ENCODE peak calls at places on chromosome 4, in seven cellular contexts. U is IMR-90, F is H1, T is H9, E is neuronal stem cell, L is mesenchymal stem cell, O is trophoblast cell. I is an unnamed sample.

GRCh38 chr4:154491341-154491679 is 289 bp downstream of the DCHS2 start:
- DNase-seq in U (peak; percentile 5), F (no peak), T (no peak), E (no peak), L (peak; percentile 44), O (no peak), I (peak; percentile 72)

GRCh38 chr4:108693819-108694218 is 43.4 kb downstream of the OSTC start:
- DNase-seq in U (peak; percentile 25), F (no peak), T (no peak), E (no peak), L (peak; percentile 22), O (peak; percentile 7), I (no peak)

GRCh38 chr4:88940506-88940905 is 116.5 kb downstream of the FAM13A start:
- DNase-seq in U (no peak), F (no peak), T (no peak), E (no peak), L (no peak), O (no peak), I (no peak)

GRCh38 chr4:99943904-99944437 is 2.4 kb downstream of the DNAJB14 start:
- DNase-seq in U (no peak), F (no peak), T (no peak), E (no peak), L (no peak), O (no peak), I (no peak)

GRCh38 chr4:14837860-14838259 is 164.4 kb upstream of the CPEB2 start:
- DNase-seq in U (no peak), F (no peak), T (peak; percentile 31), E (no peak), L (peak; percentile 3), O (no peak), I (peak; percentile 57)

GRCh38 chr4:112973897-112974296 is 75.6 kb upstream of the ANK2 start:
- DNase-seq in U (no peak), F (no peak), T (no peak), E (no peak), L (no peak), O (no peak), I (no peak)

GRCh38 chr4:832536-832935 is 6.6 kb upstream of the CPLX1 start:
- DNase-seq in U (no peak), F (no peak), T (no peak), E (no peak), L (no peak), O (no peak), I (no peak)

GRCh38 chr4:35695401-35695800 is 548.9 kb downstream of the ARAP2 start:
- DNase-seq in U (no peak), F (no peak), T (no peak), E (no peak), L (no peak), O (no peak), I (no peak)

GRCh38 chr4:90357117-90357710 is 230.0 kb downstream of the CCSER1 start:
- DNase-seq in U (peak; percentile 77), F (no peak), T (no peak), E (peak; percentile 42), L (peak; percentile 64), O (no peak), I (peak; percentile 69)

GRCh38 chr4:99383833-99384392 is 31.4 kb upstream of the ADH1C start:
- DNase-seq in U (peak; percentile 97), F (no peak), T (no peak), E (no peak), L (no peak), O (no peak), I (no peak)

GRCh38 chr4:145623831-145624230 is 4.6 kb downstream of the MMAA start:
- DNase-seq in U (peak; percentile 65), F (no peak), T (no peak), E (no peak), L (peak; percentile 39), O (no peak), I (no peak)

GRCh38 chr4:113468165-113469022 is 293.1 kb downstream of the CAMK2D start:
- DNase-seq in U (peak; percentile 100), F (peak; percentile 66), T (peak; percentile 73), E (peak; percentile 38), L (peak; percentile 100), O (peak; percentile 94), I (peak; percentile 96)

DNA sequence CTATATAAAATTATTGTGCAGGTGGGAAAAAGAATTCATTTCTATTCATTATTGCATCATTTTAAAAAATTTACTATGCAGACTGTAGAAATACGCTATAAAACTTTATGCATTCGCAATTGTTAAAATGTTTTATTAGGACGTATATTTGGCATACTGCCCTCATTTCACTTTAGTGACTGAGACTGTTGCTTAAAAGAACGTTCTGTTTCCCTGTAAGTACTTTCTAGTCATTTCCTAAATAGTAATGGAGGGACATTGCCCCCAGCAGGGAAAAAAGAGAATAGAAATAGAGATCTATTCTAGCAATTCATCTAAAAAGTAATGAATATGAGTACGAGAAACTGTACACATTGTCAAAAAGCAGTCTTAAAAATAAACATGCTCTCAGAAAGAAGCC is 1295.8 kb upstream of the TENM3 start:
- DNase-seq in U (peak; percentile 44), F (no peak), T (no peak), E (no peak), L (no peak), O (no peak), I (no peak)
- H3K18ac ChIP-seq in U (no peak overlapping the region), F (no peak overlapping the region), T (no peak overlapping the region), E (no peak overlapping the region), L (no peak overlapping the region), O (no peak overlapping the region), I (no peak overlapping the region)

GRCh38 chr4:54418468-54418867 is 189.4 kb downstream of the PDGFRA start:
- DNase-seq in U (no peak), F (no peak), T (no peak), E (no peak), L (no peak), O (no peak), I (no peak)

DNA sequence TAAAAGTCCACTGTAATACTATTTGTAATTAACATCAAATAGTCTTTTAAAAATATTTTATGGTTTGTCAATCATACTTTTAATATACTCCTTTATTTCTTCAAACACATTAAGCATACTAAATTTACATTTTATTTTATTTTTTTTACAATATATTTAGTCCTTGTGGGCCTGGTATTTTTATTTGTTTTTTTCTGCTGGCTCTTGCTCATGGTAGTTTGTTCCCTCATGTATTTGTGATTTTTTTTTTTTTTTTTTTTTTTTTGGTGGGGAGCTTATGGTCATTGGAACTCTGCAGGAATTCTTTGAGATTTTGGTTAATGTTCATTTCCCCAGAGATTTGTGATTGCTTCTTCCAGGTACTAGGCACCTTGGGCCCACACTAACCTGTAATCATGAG is 185.5 kb downstream of the PDGFRA start:
- DNase-seq in U (no peak), F (no peak), T (no peak), E (no peak), L (no peak), O (no peak), I (no peak)
- H2BK5ac ChIP-seq in U (no peak overlapping the region), F (no peak overlapping the region), T (no peak overlapping the region), E (no peak overlapping the region), L (no peak overlapping the region), O (no peak overlapping the region), I (no peak overlapping the region)

GRCh38 chr4:95998311-95998710 is 158.4 kb downstream of the PDHA2 start:
- DNase-seq in U (no peak), F (no peak), T (no peak), E (no peak), L (peak; percentile 33), O (no peak), I (no peak)

GRCh38 chr4:96004341-96004740 is 164.4 kb downstream of the PDHA2 start:
- DNase-seq in U (no peak), F (no peak), T (no peak), E (no peak), L (no peak), O (no peak), I (no peak)

GRCh38 chr4:96009720-96010119 is 169.8 kb downstream of the PDHA2 start:
- DNase-seq in U (no peak), F (no peak), T (no peak), E (no peak), L (peak; percentile 56), O (no peak), I (peak; percentile 26)

GRCh38 chr4:96003941-96004340 is 164.0 kb downstream of the PDHA2 start:
- DNase-seq in U (no peak), F (no peak), T (no peak), E (no peak), L (no peak), O (no peak), I (no peak)
- H2AK5ac ChIP-seq in U (no peak overlapping the region), F (no peak overlapping the region), T (no peak overlapping the region), E (no peak overlapping the region), L (no peak overlapping the region), O (no peak overlapping the region), I (no peak overlapping the region)

GRCh38 chr4:158999166-158999682 is 103.7 kb upstream of the RAPGEF2 start:
- DNase-seq in U (no peak), F (no peak), T (no peak), E (no peak), L (no peak), O (no peak), I (no peak)

GRCh38 chr4:158999849-159000248 is 103.0 kb upstream of the RAPGEF2 start:
- DNase-seq in U (no peak), F (no peak), T (no peak), E (no peak), L (no peak), O (no peak), I (no peak)

GRCh38 chr4:159006202-159006601 is 96.7 kb upstream of the RAPGEF2 start:
- DNase-seq in U (peak; percentile 48), F (no peak), T (no peak), E (no peak), L (peak; percentile 52), O (peak; percentile 41), I (no peak)

GRCh38 chr4:159002950-159003349 is 99.9 kb upstream of the RAPGEF2 start:
- DNase-seq in U (peak; percentile 79), F (no peak), T (no peak), E (no peak), L (no peak), O (no peak), I (no peak)

DNA sequence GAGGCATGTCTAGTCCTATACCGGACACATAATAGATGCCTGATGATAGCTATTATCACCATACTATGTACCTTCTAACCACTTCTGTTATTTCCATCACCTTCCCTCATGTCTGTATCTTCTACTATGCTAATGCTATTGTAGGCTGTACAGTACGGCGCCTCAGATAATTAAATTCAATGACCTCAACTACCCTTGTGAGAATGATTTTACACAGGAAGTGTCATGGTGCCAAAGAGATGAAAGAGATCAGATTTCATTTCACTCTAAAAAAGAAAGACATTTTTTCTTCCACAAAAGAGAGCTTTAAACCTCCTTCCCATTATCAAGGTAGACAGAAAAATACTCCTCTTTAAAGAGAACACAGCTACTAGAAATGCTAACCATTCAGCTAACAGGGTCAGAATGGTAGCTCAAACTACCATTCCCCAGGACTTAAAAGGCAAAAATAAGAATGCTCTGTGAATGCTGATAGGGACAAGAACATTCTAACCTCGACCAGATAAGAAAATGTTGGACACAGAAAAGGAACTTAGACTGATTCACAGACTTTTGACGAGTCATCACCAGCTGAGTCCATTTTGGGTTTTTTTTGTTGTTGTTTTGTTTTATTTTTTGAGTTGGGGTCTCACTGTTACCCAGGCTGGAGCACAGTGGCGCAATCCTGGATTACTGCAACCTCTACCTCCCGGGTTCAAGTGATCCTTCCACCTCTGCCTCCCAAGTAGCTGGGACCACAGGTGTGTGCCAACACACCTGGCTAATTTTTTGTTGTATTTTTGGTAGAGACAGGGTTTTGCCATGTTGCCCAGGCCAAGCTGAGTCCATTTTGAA is 99.2 kb upstream of the RAPGEF2 start:
- DNase-seq in U (peak; percentile 44), F (no peak), T (no peak), E (no peak), L (no peak), O (no peak), I (no peak)
- H3K18ac ChIP-seq in U (peak overlapping the region; percentile 87), F (no peak overlapping the region), T (no peak overlapping the region), E (no peak overlapping the region), L (no peak overlapping the region), O (no peak overlapping the region), I (no peak overlapping the region)

GRCh38 chr4:134708026-134708425 is 506.4 kb upstream of the PABPC4L start:
- DNase-seq in U (no peak), F (no peak), T (no peak), E (no peak), L (no peak), O (no peak), I (no peak)

GRCh38 chr4:134708616-134709015 is 507.0 kb upstream of the PABPC4L start:
- DNase-seq in U (no peak), F (no peak), T (no peak), E (no peak), L (no peak), O (no peak), I (no peak)
- H2BK5ac ChIP-seq in U (no peak overlapping the region), F (no peak overlapping the region), T (no peak overlapping the region), E (no peak overlapping the region), L (no peak overlapping the region), O (no peak overlapping the region), I (no peak overlapping the region)

I was measured in mesendoderm.